ENCODE peak calls at places on chromosomes 1 and 21, in six cellular contexts. K, H, W, N, S and T are unnamed samples.

GRCh38 chr1:215226755-215227154 is 144.2 kb downstream of the KCNK2 start:
- DNase-seq in K (no peak), H (no peak), W (no peak), N (no peak), S (no peak), T (no peak)

GRCh38 chr1:8353386-8353785 is 35.5 kb downstream of the SLC45A1 start:
- DNase-seq in K (peak), H (no peak), W (no peak), N (no peak), S (no peak), T (no peak)

GRCh38 chr1:114154963-114155322 is 1.3 kb upstream of the SYT6 start:
- DNase-seq in K (no peak), H (no peak), W (peak), N (no peak), S (peak), T (no peak)

GRCh38 chr1:21278898-21279819 is 11.1 kb downstream of the ECE1 start:
- DNase-seq in K (peak), H (no peak), W (no peak), N (no peak), S (no peak), T (no peak)

GRCh38 chr1:118151312-118151937 is 33.6 kb downstream of the SPAG17 start:
- DNase-seq in K (no peak), H (no peak), W (peak), N (peak), S (peak), T (no peak)

GRCh38 chr1:31396633-31397351 is 16.2 kb upstream of the SERINC2 start:
- DNase-seq in K (no peak), H (no peak), W (no peak), N (no peak), S (no peak), T (no peak)

GRCh38 chr1:104906141-104906540 is 1156.4 kb downstream of the AMY1C start:
- DNase-seq in K (no peak), H (no peak), W (no peak), N (no peak), S (no peak), T (no peak)

GRCh38 chr1:66217021-66217420 is 316.9 kb upstream of the SGIP1 start:
- DNase-seq in K (no peak), H (no peak), W (no peak), N (no peak), S (no peak), T (no peak)

GRCh38 chr21:16891821-16892220 is 621.0 kb upstream of the CXADR start:
- DNase-seq in K (no peak), H (no peak), W (no peak), N (no peak), S (no peak), T (no peak)

GRCh38 chr1:210741564-210741963 is 392.4 kb downstream of the KCNH1 start:
- DNase-seq in K (no peak), H (no peak), W (no peak), N (no peak), S (no peak), T (no peak)

GRCh38 chr1:179251675-179252074 is 22.2 kb upstream of the ABL2 start:
- DNase-seq in K (no peak), H (no peak), W (no peak), N (no peak), S (peak), T (no peak)

GRCh38 chr1:232011961-232012360 is 385.4 kb downstream of the DISC1 start:
- DNase-seq in K (no peak), H (no peak), W (no peak), N (no peak), S (no peak), T (no peak)

GRCh38 chr1:17215545-17215890 is 10.6 kb downstream of the PADI1 start:
- DNase-seq in K (no peak), H (no peak), W (no peak), N (no peak), S (no peak), T (no peak)